ENCODE peak calls at places on chromosomes 6 and 20, in eight cellular contexts. One of them, this sample, is unnamed.

GRCh38 chr6:87794922-87795885 is 93.2 kb upstream of the AKIRIN2 start:
- DNase-seq in NB4: no peak
- DNase-seq in GM10248: no peak
- DNase-seq in COR-L47: no peak
- DNase-seq in NCI-H345: no peak
- DNase-seq in H4: no peak
- DNase-seq in psoas muscle: no peak
- DNase-seq in IMR-90: no peak
- DNase-seq in this sample: no peak

GRCh38 chr6:15956205-15957106 is 172.4 kb upstream of the MYLIP start:
- DNase-seq in NB4: no peak
- DNase-seq in GM10248: no peak
- DNase-seq in COR-L47: no peak
- DNase-seq in NCI-H345: no peak
- DNase-seq in H4: no peak
- DNase-seq in psoas muscle: no peak
- DNase-seq in IMR-90: no peak
- DNase-seq in this sample: peak

GRCh38 chr6:153092082-153093013 is 38.7 kb downstream of the RGS17 start:
- DNase-seq in NB4: peak
- DNase-seq in GM10248: peak
- DNase-seq in COR-L47: no peak
- DNase-seq in NCI-H345: no peak
- DNase-seq in H4: peak
- DNase-seq in psoas muscle: no peak
- DNase-seq in IMR-90: peak
- DNase-seq in this sample: no peak

GRCh38 chr6:115133790-115134189 is 791.0 kb upstream of the HS3ST5 start:
- DNase-seq in NB4: no peak
- DNase-seq in GM10248: no peak
- DNase-seq in COR-L47: no peak
- DNase-seq in NCI-H345: no peak
- DNase-seq in H4: peak
- DNase-seq in psoas muscle: no peak
- DNase-seq in IMR-90: no peak
- DNase-seq in this sample: no peak

GRCh38 chr6:89008299-89008698 is 44.9 kb upstream of the RNGTT start:
- DNase-seq in NB4: no peak
- DNase-seq in GM10248: no peak
- DNase-seq in COR-L47: no peak
- DNase-seq in NCI-H345: no peak
- DNase-seq in H4: no peak
- DNase-seq in psoas muscle: no peak
- DNase-seq in IMR-90: no peak
- DNase-seq in this sample: no peak

GRCh38 chr6:14984454-14984853 is 261.4 kb upstream of the JARID2 start:
- DNase-seq in NB4: no peak
- DNase-seq in GM10248: no peak
- DNase-seq in COR-L47: no peak
- DNase-seq in NCI-H345: no peak
- DNase-seq in H4: peak
- DNase-seq in psoas muscle: no peak
- DNase-seq in IMR-90: peak
- DNase-seq in this sample: no peak

GRCh38 chr6:95364016-95364604 is 213.2 kb upstream of the MANEA start:
- DNase-seq in NB4: peak
- DNase-seq in GM10248: peak
- DNase-seq in COR-L47: peak
- DNase-seq in NCI-H345: peak
- DNase-seq in H4: peak
- DNase-seq in psoas muscle: no peak
- DNase-seq in IMR-90: peak
- DNase-seq in this sample: no peak

GRCh38 chr20:32231847-32232246 is 24.2 kb downstream of the POFUT1 start:
- DNase-seq in NB4: peak
- DNase-seq in GM10248: no peak
- DNase-seq in COR-L47: no peak
- DNase-seq in NCI-H345: no peak
- DNase-seq in H4: no peak
- DNase-seq in psoas muscle: no peak
- DNase-seq in IMR-90: peak
- DNase-seq in this sample: peak

GRCh38 chr20:56454754-56455153 is 13.7 kb upstream of the RTF2 start:
- DNase-seq in NB4: no peak
- DNase-seq in GM10248: peak
- DNase-seq in COR-L47: no peak
- DNase-seq in NCI-H345: no peak
- DNase-seq in H4: no peak
- DNase-seq in psoas muscle: no peak
- DNase-seq in IMR-90: no peak
- DNase-seq in this sample: no peak

GRCh38 chr6:90216081-90216977 is 80.3 kb downstream of the BACH2 start:
- DNase-seq in NB4: peak
- DNase-seq in GM10248: no peak
- DNase-seq in COR-L47: no peak
- DNase-seq in NCI-H345: no peak
- DNase-seq in H4: peak
- DNase-seq in psoas muscle: no peak
- DNase-seq in IMR-90: peak
- DNase-seq in this sample: peak

GRCh38 chr20:36313476-36313875 is 7.3 kb downstream of the DLGAP4 start:
- DNase-seq in NB4: no peak
- DNase-seq in GM10248: no peak
- DNase-seq in COR-L47: no peak
- DNase-seq in NCI-H345: no peak
- DNase-seq in H4: no peak
- DNase-seq in psoas muscle: peak
- DNase-seq in IMR-90: no peak
- DNase-seq in this sample: no peak

GRCh38 chr6:1608976-1609661 is 596 bp upstream of the FOXC1 start:
- DNase-seq in NB4: peak
- DNase-seq in GM10248: peak
- DNase-seq in COR-L47: no peak
- DNase-seq in NCI-H345: peak
- DNase-seq in H4: no peak
- DNase-seq in psoas muscle: peak
- DNase-seq in IMR-90: peak
- DNase-seq in this sample: no peak

GRCh38 chr6:72728706-72729343 is 107.0 kb downstream of the KCNQ5 start:
- DNase-seq in NB4: no peak
- DNase-seq in GM10248: no peak
- DNase-seq in COR-L47: no peak
- DNase-seq in NCI-H345: no peak
- DNase-seq in H4: no peak
- DNase-seq in psoas muscle: no peak
- DNase-seq in IMR-90: no peak
- DNase-seq in this sample: no peak